ENCODE peak calls at places on chromosome 19, in seven cellular contexts. P, I, Y, R, A, S and N are unnamed samples.

GRCh38 chr19:16394681-16395375 is 70.2 kb downstream of the KLF2 start:
- DNase-seq in P (no peak), I (no peak), Y (no peak), R (peak; percentile 29), A (peak; percentile 13), S (no peak), N (no peak)

GRCh38 chr19:58248886-58249285 is 20.2 kb downstream of the ZNF544 start:
- DNase-seq in P (no peak), I (no peak), Y (no peak), R (no peak), A (no peak), S (no peak), N (no peak)

GRCh38 chr19:9793051-9793591 is 24.6 kb upstream of the ZNF846 start:
- DNase-seq in P (no peak), I (no peak), Y (no peak), R (peak; percentile 61), A (no peak), S (no peak), N (no peak)

GRCh38 chr19:8329993-8330392 is 8.7 kb downstream of the RPS28 start:
- DNase-seq in P (no peak), I (no peak), Y (no peak), R (no peak), A (no peak), S (no peak), N (no peak)

GRCh38 chr19:33703438-33703750 is 81.6 kb downstream of the CHST8 start:
- DNase-seq in P (no peak), I (no peak), Y (no peak), R (no peak), A (no peak), S (no peak), N (no peak)

GRCh38 chr19:9961103-9961502 is 24.8 kb upstream of the OLFM2 start:
- DNase-seq in P (no peak), I (no peak), Y (no peak), R (no peak), A (no peak), S (no peak), N (no peak)

GRCh38 chr19:15015946-15016542 is 33.2 kb upstream of the CASP14 start:
- DNase-seq in P (no peak), I (peak; percentile 51), Y (no peak), R (peak; percentile 26), A (no peak), S (no peak), N (peak; percentile 38)

GRCh38 chr19:11693505-11694499 is 44.9 kb downstream of the ZNF823 start:
- DNase-seq in P (no peak), I (peak; percentile 75), Y (no peak), R (peak; percentile 59), A (no peak), S (no peak), N (no peak)

GRCh38 chr19:31270897-31271568 is 78.2 kb downstream of the TSHZ3 start:
- DNase-seq in P (no peak), I (no peak), Y (peak; percentile 7), R (peak; percentile 68), A (peak; percentile 32), S (no peak), N (no peak)

GRCh38 chr19:28823338-28823961 is 389.5 kb downstream of the UQCRFS1 start:
- DNase-seq in P (no peak), I (peak; percentile 44), Y (no peak), R (no peak), A (no peak), S (no peak), N (no peak)

GRCh38 chr19:13610042-13610691 is 103.9 kb upstream of the CACNA1A start:
- DNase-seq in P (no peak), I (peak; percentile 52), Y (no peak), R (no peak), A (peak; percentile 53), S (no peak), N (no peak)

GRCh38 chr19:48540110-48540509 is 11.9 kb upstream of the SULT2B1 start:
- DNase-seq in P (no peak), I (no peak), Y (no peak), R (no peak), A (no peak), S (no peak), N (no peak)

GRCh38 chr19:12730054-12730453 is 4.4 kb downstream of the TRIR start:
- DNase-seq in P (no peak), I (no peak), Y (no peak), R (no peak), A (no peak), S (no peak), N (no peak)

GRCh38 chr19:49987159-49987698 is 26.3 kb upstream of the SIGLEC11 start:
- DNase-seq in P (peak; percentile 94), I (peak; percentile 96), Y (peak; percentile 74), R (peak; percentile 95), A (peak; percentile 81), S (peak; percentile 81), N (peak; percentile 93)
- TF ChIP-seq CTCF in P (peak; percentile 23), I (peak; percentile 35), Y (peak; percentile 18), R (no peak), A (peak; percentile 20), S (no peak), N (peak; percentile 43)

GRCh38 chr19:45258862-45259261 is 7.8 kb downstream of the MARK4 start:
- DNase-seq in P (no peak), I (no peak), Y (no peak), R (no peak), A (no peak), S (no peak), N (no peak)
- TF ChIP-seq CTCF in P (no peak), I (no peak), Y (no peak), R (no peak), A (no peak), S (no peak), N (no peak)

GRCh38 chr19:3250675-3251074 is 26.2 kb downstream of the CELF5 start:
- DNase-seq in P (no peak), I (no peak), Y (no peak), R (peak; percentile 29), A (no peak), S (peak; percentile 61), N (no peak)

GRCh38 chr19:3254520-3254919 is 30.1 kb downstream of the CELF5 start:
- DNase-seq in P (no peak), I (no peak), Y (no peak), R (no peak), A (no peak), S (no peak), N (no peak)

GRCh38 chr19:3252650-3253049 is 28.2 kb downstream of the CELF5 start:
- DNase-seq in P (no peak), I (no peak), Y (no peak), R (no peak), A (no peak), S (no peak), N (no peak)

GRCh38 chr19:3251229-3251628 is 26.8 kb downstream of the CELF5 start:
- DNase-seq in P (no peak), I (no peak), Y (no peak), R (no peak), A (no peak), S (no peak), N (no peak)

DNA sequence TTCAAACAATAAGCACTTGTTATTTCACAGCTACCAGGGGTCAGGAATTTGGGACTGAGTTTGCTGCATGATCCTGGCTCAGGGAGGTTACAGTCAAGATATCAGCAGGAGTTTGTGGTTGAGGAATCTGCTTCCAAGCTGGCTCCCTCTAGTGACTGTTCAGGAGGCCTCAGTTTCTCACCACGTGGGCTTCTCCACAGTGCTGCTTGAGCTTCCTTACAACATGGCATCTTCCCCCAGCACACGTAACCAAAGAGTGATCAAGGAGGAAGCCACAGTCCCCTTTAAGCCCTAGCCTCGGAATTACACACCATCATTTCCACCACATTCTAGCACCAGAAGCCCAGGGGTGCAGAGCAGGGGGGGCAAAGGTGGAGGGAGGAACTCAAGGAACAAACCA is 28.8 kb downstream of the CELF5 start:
- DNase-seq in P (no peak), I (no peak), Y (no peak), R (no peak), A (no peak), S (no peak), N (no peak)
- TF ChIP-seq CTCF in P (no peak), I (peak; percentile 35), Y (no peak), R (no peak), A (no peak), S (no peak), N (no peak)

DNA sequence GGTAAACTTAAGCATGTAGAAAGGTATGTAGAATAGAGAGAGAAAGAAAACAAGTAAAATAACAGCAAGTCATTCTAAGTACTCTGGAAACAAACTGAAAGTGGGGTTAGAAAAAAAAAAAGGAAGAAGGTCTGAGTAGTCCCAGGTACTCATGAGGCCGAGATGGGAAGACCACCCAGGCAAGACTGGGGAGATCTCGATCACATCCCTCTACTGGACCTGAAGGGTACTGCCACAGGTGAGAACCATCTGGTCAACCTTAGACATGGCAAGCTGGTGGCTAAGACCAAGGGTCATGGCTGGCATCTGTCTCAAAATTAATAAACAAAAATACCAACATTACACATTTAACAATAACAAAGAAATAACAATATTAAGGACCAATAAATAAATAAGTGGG is 36.3 kb upstream of the ZNF724 start:
- DNase-seq in P (no peak), I (peak; percentile 31), Y (no peak), R (no peak), A (no peak), S (no peak), N (no peak)
- TF ChIP-seq CTCF in P (peak; percentile 27), I (peak; percentile 57), Y (peak; percentile 37), R (peak; percentile 23), A (no peak), S (peak; percentile 45), N (peak; percentile 49)

DNA sequence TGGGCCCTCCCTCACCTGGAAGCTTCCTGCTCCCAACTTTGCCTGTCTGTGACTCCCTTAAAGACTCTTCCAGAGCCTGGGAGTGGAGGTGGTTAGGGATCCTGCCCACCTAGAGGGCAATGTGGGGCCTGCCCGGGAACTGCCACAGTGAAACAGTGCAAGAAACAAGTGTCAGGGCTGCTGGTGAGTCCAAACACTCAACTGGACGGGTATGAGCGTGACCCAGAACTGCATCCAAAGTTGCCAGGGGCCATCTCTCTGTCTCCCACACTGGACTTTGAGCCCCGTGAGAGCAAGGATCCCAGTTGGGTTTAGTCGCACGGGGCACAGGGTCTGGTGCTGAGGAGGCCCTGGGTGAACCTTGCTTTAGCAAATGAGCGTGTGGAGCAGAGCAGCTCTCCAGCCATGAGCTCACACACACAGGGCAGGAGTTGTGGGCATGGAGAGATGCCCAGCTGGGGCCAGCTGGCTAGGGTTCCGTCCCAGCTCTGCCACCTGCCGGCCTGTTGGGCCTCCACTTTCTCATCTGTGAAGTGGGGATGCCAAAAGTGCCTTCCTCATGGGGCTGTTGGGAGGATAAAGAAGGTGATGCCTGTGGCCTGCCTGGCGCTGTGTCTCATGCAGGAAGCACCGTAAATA is 2.8 kb upstream of the NUMBL start:
- DNase-seq in P (no peak), I (no peak), Y (no peak), R (no peak), A (no peak), S (no peak), N (no peak)
- TF ChIP-seq CTCF in P (no peak), I (no peak), Y (no peak), R (no peak), A (no peak), S (no peak), N (no peak)

GRCh38 chr19:53808710-53809125 is 15.4 kb downstream of the NLRP12 start:
- DNase-seq in P (no peak), I (peak; percentile 66), Y (no peak), R (peak; percentile 74), A (no peak), S (no peak), N (no peak)
- TF ChIP-seq CTCF in P (peak; percentile 58), I (peak; percentile 73), Y (peak; percentile 67), R (peak; percentile 77), A (peak; percentile 21), S (no peak), N (peak; percentile 63)